ENCODE peak calls at places on chromosome X, in six cellular contexts. W, T, X, C, Y and G are unnamed samples.
A peak's percentile ranks its signal among the peaks of the same experiment; 100 is the strongest.

GRCh38 chrX:132001127-132001526 is 22.0 kb upstream of the STK26 start:
- DNase-seq in W (no peak), T (peak; percentile 77), X (no peak), C (no peak), Y (no peak), G (no peak)

GRCh38 chrX:74448669-74449068 is 27.4 kb downstream of the SLC16A2 start:
- DNase-seq in W (no peak), T (no peak), X (no peak), C (no peak), Y (no peak), G (no peak)

GRCh38 chrX:41184312-41184711 is 99.1 kb downstream of the USP9X start:
- DNase-seq in W (no peak), T (no peak), X (no peak), C (no peak), Y (no peak), G (peak; percentile 7)

GRCh38 chrX:120625366-120625765 is 4.5 kb downstream of the C1GALT1C1 start:
- DNase-seq in W (no peak), T (no peak), X (no peak), C (no peak), Y (no peak), G (no peak)

GRCh38 chrX:103488332-103488731 is 31.0 kb downstream of the RAB40A start:
- DNase-seq in W (no peak), T (no peak), X (no peak), C (no peak), Y (no peak), G (no peak)

GRCh38 chrX:1928805-1929204 is 313.9 kb downstream of the ASMT start:
- DNase-seq in W (no peak), T (no peak), X (no peak), C (no peak), Y (no peak), G (no peak)

GRCh38 chrX:101415180-101416130 is 7.4 kb downstream of the HNRNPH2 start:
- DNase-seq in W (no peak), T (peak; percentile 53), X (no peak), C (no peak), Y (peak; percentile 49), G (peak; percentile 72)

GRCh38 chrX:101488796-101489195 is 3.5 kb downstream of the ARMCX4 start:
- DNase-seq in W (no peak), T (no peak), X (no peak), C (no peak), Y (no peak), G (no peak)

GRCh38 chrX:41667631-41668030 is 21.1 kb upstream of the GPR34 start:
- DNase-seq in W (no peak), T (no peak), X (no peak), C (no peak), Y (no peak), G (peak; percentile 16)

DNA sequence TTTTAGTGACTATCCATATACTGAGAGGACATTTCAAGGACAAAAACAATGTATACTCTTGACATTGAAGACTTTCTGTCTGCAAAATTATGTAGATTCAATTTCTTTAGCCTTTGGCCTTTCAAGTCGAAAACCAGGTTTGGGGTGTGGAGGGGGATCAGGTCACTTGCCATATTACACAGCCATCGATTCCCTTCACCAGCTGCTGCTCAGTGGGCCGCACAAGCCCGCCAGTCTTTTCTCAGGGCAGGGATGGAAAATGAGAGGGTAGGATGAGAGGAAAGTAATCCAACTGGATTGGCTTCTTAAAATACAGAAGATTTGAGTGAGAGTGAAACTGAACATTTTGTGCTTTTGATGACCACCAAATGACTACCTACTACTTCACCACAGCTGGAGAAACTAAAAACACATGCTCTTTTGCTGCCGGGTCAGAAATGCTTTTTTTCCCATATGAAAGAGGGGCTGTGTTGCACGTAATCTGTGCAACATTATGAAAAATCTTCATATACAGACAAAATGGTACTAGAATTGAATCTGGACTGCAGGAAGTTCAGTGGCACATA is 51.4 kb downstream of the FHL1 start:
- DNase-seq in W (no peak), T (no peak), X (no peak), C (no peak), Y (no peak), G (no peak)
- H3K4me3 ChIP-seq in W (no peak overlapping the region), T (no peak overlapping the region), X (peak overlapping the region; percentile 7), C (no peak overlapping the region), Y (no peak overlapping the region), G (no peak overlapping the region)

DNA sequence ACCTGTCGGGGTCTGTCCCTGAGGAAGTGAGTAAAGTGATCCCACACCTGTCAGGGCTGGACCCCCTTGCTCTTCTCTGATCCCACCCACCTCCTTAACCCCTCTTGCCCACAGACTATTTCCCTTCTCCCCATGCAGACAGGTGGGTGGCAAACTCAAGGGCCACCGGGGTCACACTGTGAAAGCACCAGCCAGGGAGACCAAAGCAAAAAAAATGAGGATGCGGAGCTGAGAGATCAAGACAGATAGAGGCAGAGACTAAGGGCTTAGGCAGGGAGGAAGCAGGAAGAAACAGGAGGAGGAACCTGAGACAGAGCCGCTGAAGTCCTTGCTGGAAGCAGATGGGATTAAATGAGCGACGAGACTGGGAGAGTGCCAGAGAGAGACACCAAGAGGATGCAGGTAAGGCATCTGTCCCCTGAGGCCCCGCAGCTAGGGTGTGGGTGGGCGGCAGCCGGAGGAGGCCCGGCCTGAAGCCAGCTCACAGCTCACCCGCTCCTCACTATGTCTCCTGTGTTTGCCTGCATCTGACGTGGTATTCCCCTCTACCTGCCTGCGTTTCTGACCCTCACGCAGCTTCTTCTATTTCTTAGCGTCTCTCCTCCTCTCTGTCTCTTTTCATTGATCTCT is 7.2 kb downstream of the TIMM17B start:
- DNase-seq in W (no peak), T (no peak), X (peak; percentile 54), C (no peak), Y (no peak), G (no peak)
- H3K4me3 ChIP-seq in W (no peak overlapping the region), T (peak overlapping the region; percentile 48), X (no peak overlapping the region), C (peak overlapping the region; percentile 73), Y (peak overlapping the region; percentile 58), G (peak overlapping the region; percentile 76)

GRCh38 chrX:12548341-12548740 is 242.9 kb upstream of the PRPS2 start:
- DNase-seq in W (no peak), T (no peak), X (no peak), C (no peak), Y (no peak), G (no peak)
- H3K4me3 ChIP-seq in W (no peak overlapping the region), T (no peak overlapping the region), X (no peak overlapping the region), C (no peak overlapping the region), Y (no peak overlapping the region), G (no peak overlapping the region)

DNA sequence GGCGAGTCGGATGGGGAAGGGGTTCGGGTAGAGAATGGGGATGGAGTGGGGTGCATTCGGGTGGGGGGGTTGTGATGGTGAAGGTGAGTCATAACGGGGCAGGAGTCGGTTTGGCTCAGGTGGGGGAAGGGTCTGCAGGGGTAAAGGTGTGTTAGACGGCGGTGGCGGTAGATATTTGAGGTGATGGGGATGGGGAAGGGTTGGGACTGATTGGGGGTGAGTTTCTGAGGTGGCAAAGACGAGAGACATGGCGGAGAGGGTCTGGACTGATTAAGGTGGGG is 738 bp downstream of the SYP start:
- DNase-seq in W (no peak), T (no peak), X (no peak), C (no peak), Y (no peak), G (no peak)
- H3K4me3 ChIP-seq in W (no peak overlapping the region), T (no peak overlapping the region), X (no peak overlapping the region), C (no peak overlapping the region), Y (no peak overlapping the region), G (no peak overlapping the region)

GRCh38 chrX:21658152-21658737 is at the start of gene KLHL34:
- DNase-seq in W (no peak), T (no peak), X (no peak), C (no peak), Y (peak; percentile 31), G (peak; percentile 20)

GRCh38 chrX:21658746-21659145 is 616 bp upstream of the KLHL34 start:
- DNase-seq in W (no peak), T (no peak), X (no peak), C (no peak), Y (peak; percentile 66), G (peak; percentile 23)

GRCh38 chrX:21655901-21656586 is 2.1 kb downstream of the KLHL34 start:
- DNase-seq in W (no peak), T (no peak), X (no peak), C (peak; percentile 17), Y (no peak), G (no peak)

GRCh38 chrX:21656587-21657317 is 1.4 kb downstream of the KLHL34 start:
- DNase-seq in W (no peak), T (no peak), X (no peak), C (no peak), Y (no peak), G (no peak)

DNA sequence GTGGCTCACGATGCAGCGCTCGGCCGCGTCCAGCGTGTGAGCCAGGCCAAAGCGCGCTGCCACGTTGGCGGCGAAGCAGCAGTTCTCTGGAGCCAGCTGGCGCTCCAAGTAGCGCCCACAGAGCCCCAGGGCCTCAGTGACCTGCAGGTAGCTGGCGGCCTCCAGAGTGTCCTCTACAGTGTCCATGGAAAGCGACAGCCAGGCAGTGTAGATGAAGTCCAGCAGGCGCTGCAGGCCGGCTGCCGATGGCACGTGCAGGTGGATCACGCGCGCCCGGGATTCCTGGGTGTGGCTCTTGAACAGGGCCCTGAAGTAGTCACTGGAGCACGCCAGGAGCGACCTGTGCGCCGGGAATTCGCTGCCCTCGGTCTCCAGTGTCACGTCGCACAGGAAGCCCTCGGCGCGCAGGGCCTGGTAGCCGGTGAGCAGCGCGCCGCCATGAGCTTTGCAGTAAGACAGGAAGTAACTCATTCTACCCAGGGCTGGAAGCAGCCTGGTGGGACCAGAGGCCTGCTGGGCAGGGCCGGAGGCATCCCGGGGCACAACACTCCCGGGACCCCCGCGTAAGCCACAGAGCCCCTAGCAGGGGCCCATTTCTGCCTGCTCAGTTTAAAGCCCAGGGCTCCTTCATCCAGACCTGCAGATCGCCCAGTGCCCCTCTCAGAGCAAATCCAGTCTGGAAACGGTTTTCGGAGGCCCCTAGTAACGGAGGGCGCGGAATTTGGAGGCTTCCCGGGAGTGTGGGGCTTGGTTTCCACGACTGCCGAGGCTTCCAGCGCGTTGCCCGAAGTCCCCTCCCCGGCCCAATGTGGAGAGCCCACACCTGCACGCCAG is 595 bp downstream of the KLHL34 start:
- DNase-seq in W (no peak), T (no peak), X (no peak), C (no peak), Y (no peak), G (peak; percentile 38)
- H3K4me3 ChIP-seq in W (no peak overlapping the region), T (no peak overlapping the region), X (no peak overlapping the region), C (no peak overlapping the region), Y (peak overlapping the region; percentile 30), G (no peak overlapping the region)

GRCh38 chrX:130658310-130658709 is 244.7 kb downstream of the ENOX2 start:
- DNase-seq in W (no peak), T (no peak), X (no peak), C (no peak), Y (no peak), G (no peak)
- H3K4me3 ChIP-seq in W (no peak overlapping the region), T (no peak overlapping the region), X (no peak overlapping the region), C (no peak overlapping the region), Y (no peak overlapping the region), G (no peak overlapping the region)

GRCh38 chrX:153625271-153626024 is 21.6 kb upstream of the DUSP9 start:
- DNase-seq in W (peak; percentile 2), T (no peak), X (no peak), C (peak; percentile 11), Y (no peak), G (no peak)
- H3K4me3 ChIP-seq in W (no peak overlapping the region), T (no peak overlapping the region), X (no peak overlapping the region), C (no peak overlapping the region), Y (no peak overlapping the region), G (no peak overlapping the region)